ENCODE peak calls at places on chromosomes 6 and 20, in nine cellular contexts. K is mesendoderm, D is fibroblast of villous mesenchyme, O is HS-27A, S is AG10803, Q is mammary epithelial cell, R is A172, M is kidney glomerular epithelial cell, J is NCI-H1092 treated with DMSO at 0.1 percent for 48 hours. C is an unnamed sample.
A peak's percentile ranks its signal among the peaks of the same experiment; 100 is the strongest.

GRCh38 chr6:99013145-99013544 is 65.4 kb upstream of the FBXL4 start:
- DNase-seq in K (peak; percentile 57), D (peak; percentile 57), O (peak; percentile 36), S (peak; percentile 87), Q (peak; percentile 72), R (peak; percentile 84), M (peak; percentile 88), J (no peak), C (no peak)

GRCh38 chr6:162055365-162055764 is 672.2 kb downstream of the PRKN start:
- DNase-seq in K (peak; percentile 18), D (no peak), O (no peak), S (no peak), Q (no peak), R (no peak), M (no peak), J (no peak), C (no peak)

GRCh38 chr6:20540683-20541082 is 6.4 kb downstream of the CDKAL1 start:
- DNase-seq in K (no peak), D (peak; percentile 45), O (no peak), S (peak; percentile 7), Q (peak; percentile 35), R (no peak), M (no peak), J (no peak), C (no peak)

GRCh38 chr6:136771306-136771705 is 21.0 kb downstream of the MAP3K5 start:
- DNase-seq in K (no peak), D (no peak), O (no peak), S (no peak), Q (no peak), R (no peak), M (no peak), J (no peak), C (no peak)

GRCh38 chr6:52904562-52905279 is 4.8 kb downstream of the GSTA3 start:
- DNase-seq in K (peak; percentile 86), D (no peak), O (no peak), S (no peak), Q (no peak), R (peak; percentile 14), M (no peak), J (no peak), C (no peak)

GRCh38 chr6:136676075-136676474 is 116.2 kb downstream of the MAP3K5 start:
- DNase-seq in K (peak; percentile 8), D (peak; percentile 45), O (no peak), S (no peak), Q (peak; percentile 81), R (no peak), M (peak; percentile 42), J (no peak), C (no peak)

GRCh38 chr20:37816726-37817125 is 86.2 kb upstream of the VSTM2L start:
- DNase-seq in K (no peak), D (no peak), O (no peak), S (no peak), Q (no peak), R (no peak), M (no peak), J (no peak), C (no peak)

GRCh38 chr20:16930656-16931055 is 182.5 kb downstream of the OTOR start:
- DNase-seq in K (no peak), D (no peak), O (no peak), S (no peak), Q (no peak), R (no peak), M (no peak), J (no peak), C (no peak)

GRCh38 chr20:3396492-3396891 is 11.0 kb downstream of the DNAAF9 start:
- DNase-seq in K (no peak), D (no peak), O (no peak), S (no peak), Q (no peak), R (no peak), M (no peak), J (no peak), C (no peak)

GRCh38 chr6:3318226-3318625 is 59.5 kb downstream of the PSMG4 start:
- DNase-seq in K (no peak), D (no peak), O (no peak), S (no peak), Q (no peak), R (no peak), M (no peak), J (no peak), C (no peak)

GRCh38 chr6:38450717-38451116 is 189.0 kb downstream of the BTBD9 start:
- DNase-seq in K (no peak), D (no peak), O (no peak), S (no peak), Q (no peak), R (no peak), M (no peak), J (no peak), C (no peak)

GRCh38 chr6:154842828-154843227 is 109.6 kb downstream of the SCAF8 start:
- DNase-seq in K (no peak), D (no peak), O (no peak), S (no peak), Q (no peak), R (no peak), M (no peak), J (no peak), C (no peak)

GRCh38 chr6:28709478-28710349 is 184.0 kb downstream of the GPX5 start:
- DNase-seq in K (peak; percentile 88), D (no peak), O (no peak), S (no peak), Q (peak; percentile 37), R (no peak), M (no peak), J (no peak), C (no peak)

GRCh38 chr6:34238507-34239239 is 2.0 kb downstream of the HMGA1 start:
- DNase-seq in K (no peak), D (no peak), O (no peak), S (no peak), Q (no peak), R (no peak), M (no peak), J (peak; percentile 18), C (no peak)

GRCh38 chr6:48061630-48062029 is 49.4 kb downstream of the PTCHD4 start:
- DNase-seq in K (no peak), D (no peak), O (no peak), S (peak; percentile 4), Q (peak; percentile 58), R (peak; percentile 38), M (no peak), J (no peak), C (no peak)

GRCh38 chr6:3259491-3259958 is 778 bp downstream of the PSMG4 start:
- DNase-seq in K (peak; percentile 81), D (peak; percentile 28), O (no peak), S (peak; percentile 42), Q (peak; percentile 54), R (no peak), M (peak; percentile 8), J (no peak), C (no peak)

GRCh38 chr6:30556964-30557682 is at the start of gene PRR3:
- DNase-seq in K (peak; percentile 95), D (peak; percentile 92), O (peak; percentile 91), S (peak; percentile 88), Q (peak; percentile 34), R (peak; percentile 86), M (peak; percentile 86), J (peak; percentile 82), C (peak; percentile 69)

GRCh38 chr6:36491378-36491965 is 48.7 kb downstream of the KCTD20 start:
- DNase-seq in K (peak; percentile 53), D (no peak), O (no peak), S (peak; percentile 22), Q (no peak), R (no peak), M (peak; percentile 31), J (no peak), C (no peak)

GRCh38 chr20:3673551-3674070 is 8.2 kb downstream of the ADAM33 start:
- DNase-seq in K (no peak), D (no peak), O (no peak), S (no peak), Q (no peak), R (no peak), M (no peak), J (no peak), C (no peak)

C was measured in CMK.